ENCODE peak calls at places on chromosomes 1 and 21, in six cellular contexts. One of them, this sample, is unnamed.

GRCh38 chr1:81606656-81607055 is 194.1 kb upstream of the ADGRL2 start:
- DNase-seq in RCC 7860: no peak
- DNase-seq in stimulated activated CD8-positive, alpha-beta memory T cell treated with anti-CD3 and anti-CD28 coated beads, Interleukin-15, amount 100 ng/mL, for 4 hours: no peak
- DNase-seq in NCI-H2171 treated with DMSO at 0.1 percent for 48 hours: no peak
- DNase-seq in kidney tubule cell: no peak
- DNase-seq in neuronal stem cell: no peak
- DNase-seq in this sample: no peak

GRCh38 chr1:41803656-41804055 is 115.1 kb downstream of the HIVEP3 start:
- DNase-seq in RCC 7860: no peak
- DNase-seq in stimulated activated CD8-positive, alpha-beta memory T cell treated with anti-CD3 and anti-CD28 coated beads, Interleukin-15, amount 100 ng/mL, for 4 hours: no peak
- DNase-seq in NCI-H2171 treated with DMSO at 0.1 percent for 48 hours: no peak
- DNase-seq in kidney tubule cell: no peak
- DNase-seq in neuronal stem cell: no peak
- DNase-seq in this sample: no peak

GRCh38 chr1:203906932-203907331 is 45.5 kb downstream of the SNRPE start:
- DNase-seq in RCC 7860: peak
- DNase-seq in stimulated activated CD8-positive, alpha-beta memory T cell treated with anti-CD3 and anti-CD28 coated beads, Interleukin-15, amount 100 ng/mL, for 4 hours: no peak
- DNase-seq in NCI-H2171 treated with DMSO at 0.1 percent for 48 hours: no peak
- DNase-seq in kidney tubule cell: peak
- DNase-seq in neuronal stem cell: no peak
- DNase-seq in this sample: no peak

GRCh38 chr1:19776933-19777332 is 22.8 kb downstream of the TMCO4 start:
- DNase-seq in RCC 7860: no peak
- DNase-seq in stimulated activated CD8-positive, alpha-beta memory T cell treated with anti-CD3 and anti-CD28 coated beads, Interleukin-15, amount 100 ng/mL, for 4 hours: no peak
- DNase-seq in NCI-H2171 treated with DMSO at 0.1 percent for 48 hours: no peak
- DNase-seq in kidney tubule cell: no peak
- DNase-seq in neuronal stem cell: no peak
- DNase-seq in this sample: no peak

GRCh38 chr1:53182688-53183276 is 13.8 kb upstream of the CPT2 start:
- DNase-seq in RCC 7860: no peak
- DNase-seq in stimulated activated CD8-positive, alpha-beta memory T cell treated with anti-CD3 and anti-CD28 coated beads, Interleukin-15, amount 100 ng/mL, for 4 hours: no peak
- DNase-seq in NCI-H2171 treated with DMSO at 0.1 percent for 48 hours: no peak
- DNase-seq in kidney tubule cell: no peak
- DNase-seq in neuronal stem cell: no peak
- DNase-seq in this sample: no peak

GRCh38 chr1:15852036-15852827 is 4.7 kb downstream of the SPEN start:
- DNase-seq in RCC 7860: no peak
- DNase-seq in stimulated activated CD8-positive, alpha-beta memory T cell treated with anti-CD3 and anti-CD28 coated beads, Interleukin-15, amount 100 ng/mL, for 4 hours: no peak
- DNase-seq in NCI-H2171 treated with DMSO at 0.1 percent for 48 hours: peak
- DNase-seq in kidney tubule cell: no peak
- DNase-seq in neuronal stem cell: no peak
- DNase-seq in this sample: no peak

GRCh38 chr1:62429581-62429980 is 7.3 kb upstream of the USP1 start:
- DNase-seq in RCC 7860: no peak
- DNase-seq in stimulated activated CD8-positive, alpha-beta memory T cell treated with anti-CD3 and anti-CD28 coated beads, Interleukin-15, amount 100 ng/mL, for 4 hours: no peak
- DNase-seq in NCI-H2171 treated with DMSO at 0.1 percent for 48 hours: no peak
- DNase-seq in kidney tubule cell: no peak
- DNase-seq in neuronal stem cell: no peak
- DNase-seq in this sample: no peak

GRCh38 chr21:37793660-37794059 is 122.6 kb downstream of the KCNJ6 start:
- DNase-seq in RCC 7860: no peak
- DNase-seq in stimulated activated CD8-positive, alpha-beta memory T cell treated with anti-CD3 and anti-CD28 coated beads, Interleukin-15, amount 100 ng/mL, for 4 hours: no peak
- DNase-seq in NCI-H2171 treated with DMSO at 0.1 percent for 48 hours: no peak
- DNase-seq in kidney tubule cell: peak
- DNase-seq in neuronal stem cell: no peak
- DNase-seq in this sample: no peak

GRCh38 chr21:21216013-21216412 is 217.8 kb downstream of the NCAM2 start:
- DNase-seq in RCC 7860: no peak
- DNase-seq in stimulated activated CD8-positive, alpha-beta memory T cell treated with anti-CD3 and anti-CD28 coated beads, Interleukin-15, amount 100 ng/mL, for 4 hours: no peak
- DNase-seq in NCI-H2171 treated with DMSO at 0.1 percent for 48 hours: no peak
- DNase-seq in kidney tubule cell: no peak
- DNase-seq in neuronal stem cell: no peak
- DNase-seq in this sample: no peak

GRCh38 chr1:38138498-38139233 is 92.1 kb upstream of the POU3F1 start:
- DNase-seq in RCC 7860: peak
- DNase-seq in stimulated activated CD8-positive, alpha-beta memory T cell treated with anti-CD3 and anti-CD28 coated beads, Interleukin-15, amount 100 ng/mL, for 4 hours: no peak
- DNase-seq in NCI-H2171 treated with DMSO at 0.1 percent for 48 hours: no peak
- DNase-seq in kidney tubule cell: peak
- DNase-seq in neuronal stem cell: no peak
- DNase-seq in this sample: peak

GRCh38 chr21:33267250-33267649 is 1.1 kb downstream of the IL10RB start:
- DNase-seq in RCC 7860: no peak
- DNase-seq in stimulated activated CD8-positive, alpha-beta memory T cell treated with anti-CD3 and anti-CD28 coated beads, Interleukin-15, amount 100 ng/mL, for 4 hours: no peak
- DNase-seq in NCI-H2171 treated with DMSO at 0.1 percent for 48 hours: no peak
- DNase-seq in kidney tubule cell: no peak
- DNase-seq in neuronal stem cell: no peak
- DNase-seq in this sample: no peak

GRCh38 chr1:50416150-50416527 is 7.1 kb downstream of the DMRTA2 start:
- DNase-seq in RCC 7860: no peak
- DNase-seq in stimulated activated CD8-positive, alpha-beta memory T cell treated with anti-CD3 and anti-CD28 coated beads, Interleukin-15, amount 100 ng/mL, for 4 hours: no peak
- DNase-seq in NCI-H2171 treated with DMSO at 0.1 percent for 48 hours: no peak
- DNase-seq in kidney tubule cell: no peak
- DNase-seq in neuronal stem cell: no peak
- DNase-seq in this sample: no peak

GRCh38 chr1:5526822-5527551 is 465.2 kb downstream of the NPHP4 start:
- DNase-seq in RCC 7860: no peak
- DNase-seq in stimulated activated CD8-positive, alpha-beta memory T cell treated with anti-CD3 and anti-CD28 coated beads, Interleukin-15, amount 100 ng/mL, for 4 hours: no peak
- DNase-seq in NCI-H2171 treated with DMSO at 0.1 percent for 48 hours: no peak
- DNase-seq in kidney tubule cell: no peak
- DNase-seq in neuronal stem cell: no peak
- DNase-seq in this sample: no peak

GRCh38 chr1:113763651-113764050 is 4.4 kb upstream of the PHTF1 start:
- DNase-seq in RCC 7860: no peak
- DNase-seq in stimulated activated CD8-positive, alpha-beta memory T cell treated with anti-CD3 and anti-CD28 coated beads, Interleukin-15, amount 100 ng/mL, for 4 hours: no peak
- DNase-seq in NCI-H2171 treated with DMSO at 0.1 percent for 48 hours: peak
- DNase-seq in kidney tubule cell: no peak
- DNase-seq in neuronal stem cell: no peak
- DNase-seq in this sample: no peak

GRCh38 chr1:76187436-76187835 is 112.9 kb downstream of the ST6GALNAC3 start:
- DNase-seq in RCC 7860: no peak
- DNase-seq in stimulated activated CD8-positive, alpha-beta memory T cell treated with anti-CD3 and anti-CD28 coated beads, Interleukin-15, amount 100 ng/mL, for 4 hours: no peak
- DNase-seq in NCI-H2171 treated with DMSO at 0.1 percent for 48 hours: no peak
- DNase-seq in kidney tubule cell: no peak
- DNase-seq in neuronal stem cell: no peak
- DNase-seq in this sample: no peak

GRCh38 chr1:230747139-230747730 is at the start of gene CAPN9:
- DNase-seq in RCC 7860: no peak
- DNase-seq in stimulated activated CD8-positive, alpha-beta memory T cell treated with anti-CD3 and anti-CD28 coated beads, Interleukin-15, amount 100 ng/mL, for 4 hours: no peak
- DNase-seq in NCI-H2171 treated with DMSO at 0.1 percent for 48 hours: no peak
- DNase-seq in kidney tubule cell: no peak
- DNase-seq in neuronal stem cell: no peak
- DNase-seq in this sample: no peak

GRCh38 chr1:172360960-172361359 is 59.5 kb upstream of the C1orf105 start:
- DNase-seq in RCC 7860: no peak
- DNase-seq in stimulated activated CD8-positive, alpha-beta memory T cell treated with anti-CD3 and anti-CD28 coated beads, Interleukin-15, amount 100 ng/mL, for 4 hours: no peak
- DNase-seq in NCI-H2171 treated with DMSO at 0.1 percent for 48 hours: no peak
- DNase-seq in kidney tubule cell: no peak
- DNase-seq in neuronal stem cell: no peak
- DNase-seq in this sample: no peak

GRCh38 chr1:205588691-205589445 is 42.9 kb downstream of the ELK4 start:
- DNase-seq in RCC 7860: no peak
- DNase-seq in stimulated activated CD8-positive, alpha-beta memory T cell treated with anti-CD3 and anti-CD28 coated beads, Interleukin-15, amount 100 ng/mL, for 4 hours: no peak
- DNase-seq in NCI-H2171 treated with DMSO at 0.1 percent for 48 hours: no peak
- DNase-seq in kidney tubule cell: peak
- DNase-seq in neuronal stem cell: no peak
- DNase-seq in this sample: no peak

GRCh38 chr1:230286890-230287269 is 139.3 kb downstream of the PGBD5 start:
- DNase-seq in RCC 7860: no peak
- DNase-seq in stimulated activated CD8-positive, alpha-beta memory T cell treated with anti-CD3 and anti-CD28 coated beads, Interleukin-15, amount 100 ng/mL, for 4 hours: no peak
- DNase-seq in NCI-H2171 treated with DMSO at 0.1 percent for 48 hours: no peak
- DNase-seq in kidney tubule cell: no peak
- DNase-seq in neuronal stem cell: no peak
- DNase-seq in this sample: no peak

GRCh38 chr1:7493711-7494110 is 277.4 kb upstream of the VAMP3 start:
- DNase-seq in RCC 7860: no peak
- DNase-seq in stimulated activated CD8-positive, alpha-beta memory T cell treated with anti-CD3 and anti-CD28 coated beads, Interleukin-15, amount 100 ng/mL, for 4 hours: no peak
- DNase-seq in NCI-H2171 treated with DMSO at 0.1 percent for 48 hours: peak
- DNase-seq in kidney tubule cell: no peak
- DNase-seq in neuronal stem cell: no peak
- DNase-seq in this sample: no peak

GRCh38 chr1:9326596-9326995 is 33.9 kb downstream of the SPSB1 start:
- DNase-seq in RCC 7860: no peak
- DNase-seq in stimulated activated CD8-positive, alpha-beta memory T cell treated with anti-CD3 and anti-CD28 coated beads, Interleukin-15, amount 100 ng/mL, for 4 hours: no peak
- DNase-seq in NCI-H2171 treated with DMSO at 0.1 percent for 48 hours: peak
- DNase-seq in kidney tubule cell: peak
- DNase-seq in neuronal stem cell: no peak
- DNase-seq in this sample: no peak

GRCh38 chr1:20047058-20047457 is 22.9 kb upstream of the PLA2G5 start:
- DNase-seq in RCC 7860: no peak
- DNase-seq in stimulated activated CD8-positive, alpha-beta memory T cell treated with anti-CD3 and anti-CD28 coated beads, Interleukin-15, amount 100 ng/mL, for 4 hours: no peak
- DNase-seq in NCI-H2171 treated with DMSO at 0.1 percent for 48 hours: no peak
- DNase-seq in kidney tubule cell: no peak
- DNase-seq in neuronal stem cell: no peak
- DNase-seq in this sample: no peak

GRCh38 chr1:5971471-5972197 is 20.6 kb downstream of the NPHP4 start:
- DNase-seq in RCC 7860: no peak
- DNase-seq in stimulated activated CD8-positive, alpha-beta memory T cell treated with anti-CD3 and anti-CD28 coated beads, Interleukin-15, amount 100 ng/mL, for 4 hours: no peak
- DNase-seq in NCI-H2171 treated with DMSO at 0.1 percent for 48 hours: no peak
- DNase-seq in kidney tubule cell: no peak
- DNase-seq in neuronal stem cell: no peak
- DNase-seq in this sample: no peak

GRCh38 chr1:32874860-32875793 is 4.4 kb upstream of the FNDC5 start:
- DNase-seq in RCC 7860: no peak
- DNase-seq in stimulated activated CD8-positive, alpha-beta memory T cell treated with anti-CD3 and anti-CD28 coated beads, Interleukin-15, amount 100 ng/mL, for 4 hours: no peak
- DNase-seq in NCI-H2171 treated with DMSO at 0.1 percent for 48 hours: no peak
- DNase-seq in kidney tubule cell: no peak
- DNase-seq in neuronal stem cell: no peak
- DNase-seq in this sample: no peak

GRCh38 chr1:175572932-175573871 is 170.2 kb downstream of the TNR start:
- DNase-seq in RCC 7860: no peak
- DNase-seq in stimulated activated CD8-positive, alpha-beta memory T cell treated with anti-CD3 and anti-CD28 coated beads, Interleukin-15, amount 100 ng/mL, for 4 hours: no peak
- DNase-seq in NCI-H2171 treated with DMSO at 0.1 percent for 48 hours: peak
- DNase-seq in kidney tubule cell: no peak
- DNase-seq in neuronal stem cell: no peak
- DNase-seq in this sample: no peak

GRCh38 chr1:155978325-155978972 is at the start of gene ARHGEF2:
- DNase-seq in RCC 7860: peak
- DNase-seq in stimulated activated CD8-positive, alpha-beta memory T cell treated with anti-CD3 and anti-CD28 coated beads, Interleukin-15, amount 100 ng/mL, for 4 hours: peak
- DNase-seq in NCI-H2171 treated with DMSO at 0.1 percent for 48 hours: peak
- DNase-seq in kidney tubule cell: peak
- DNase-seq in neuronal stem cell: peak
- DNase-seq in this sample: peak